ENCODE peak calls at places on chromosomes 13 and 19, in four cellular contexts. V is upper lobe of right lung, P is OCI-LY7, Z is small intestine. L is an unnamed sample.

GRCh38 chr13:42320375-42320787 is 48.4 kb downstream of the AKAP11 start:
- DNase-seq in P (no peak), Z (no peak), V (no peak), L (no peak)

GRCh38 chr19:29680447-29680846 is 15.2 kb downstream of the PLEKHF1 start:
- DNase-seq in V (peak), P (peak), Z (peak), L (no peak)

GRCh38 chr19:2578391-2578826 is 102.5 kb downstream of the GADD45B start:
- DNase-seq in P (no peak), Z (peak), V (peak), L (no peak)

GRCh38 chr19:51094696-51095279 is 12.1 kb upstream of the KLK14 start:
- DNase-seq in Z (no peak), V (no peak), P (peak), L (no peak)

GRCh38 chr19:38669532-38669931 is 22.1 kb downstream of the ACTN4 start:
- DNase-seq in Z (no peak), P (no peak), V (no peak), L (no peak)

GRCh38 chr13:38783992-38784875 is 97.4 kb downstream of the FREM2 start:
- DNase-seq in V (no peak), Z (no peak), P (no peak), L (no peak)

GRCh38 chr19:14150041-14150769 is 13.8 kb upstream of the ASF1B start:
- DNase-seq in P (no peak), V (no peak), Z (no peak), L (no peak)

GRCh38 chr13:34547929-34548328 is 394.1 kb upstream of the NBEA start:
- DNase-seq in V (no peak), Z (no peak), P (no peak), L (no peak)

GRCh38 chr19:2997720-2998119 is 20.4 kb downstream of the TLE6 start:
- DNase-seq in P (no peak), Z (no peak), V (no peak), L (no peak)

GRCh38 chr19:17942181-17942580 is 9.4 kb downstream of the CCDC124 start:
- DNase-seq in Z (no peak), P (no peak), V (no peak), L (no peak)

GRCh38 chr13:71408416-71408815 is 458.6 kb downstream of the DACH1 start:
- DNase-seq in V (no peak), P (no peak), Z (no peak), L (no peak)
- H3K4me3 ChIP-seq in V (no peak), P (no peak), Z (no peak), L (no peak)

GRCh38 chr13:49419292-49419691 is 24.6 kb downstream of the CAB39L start:
- DNase-seq in V (no peak), Z (no peak), P (no peak), L (no peak)
- H3K27ac ChIP-seq in V (no peak), Z (no peak), P (peak), L (no peak)

DNA sequence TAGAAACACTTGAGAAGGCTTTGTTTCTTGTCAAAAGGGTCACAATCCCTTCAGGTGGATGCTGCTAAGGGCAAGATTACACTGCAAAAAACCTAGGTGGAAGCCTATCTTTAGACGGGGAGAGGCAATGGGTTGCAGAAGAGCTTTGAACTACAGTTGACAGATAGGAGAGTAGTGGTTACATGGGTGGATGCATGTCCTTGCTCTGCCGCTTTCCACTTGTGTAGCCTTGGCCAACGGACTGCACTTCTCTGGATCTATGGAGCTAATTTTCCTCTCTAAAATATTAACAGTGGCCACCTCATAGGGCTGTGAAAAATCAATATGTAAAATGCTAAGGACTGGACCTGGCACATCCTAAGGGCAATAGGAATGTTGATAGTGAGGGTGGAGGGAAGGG is 985 bp downstream of the BCKDHA start:
- DNase-seq in P (no peak), Z (no peak), V (no peak), L (no peak)
- H3K4me3 ChIP-seq in P (peak), Z (peak), V (peak), L (peak)

GRCh38 chr19:16347706-16348105 is 23.1 kb downstream of the KLF2 start:
- DNase-seq in Z (no peak), P (no peak), V (no peak), L (no peak)
- H3K27ac ChIP-seq in Z (peak), P (no peak), V (no peak), L (no peak)

GRCh38 chr13:113098163-113098732 is 7.3 kb upstream of the F7 start:
- DNase-seq in Z (no peak), P (no peak), V (no peak), L (no peak)
- H3K4me3 ChIP-seq in Z (no peak), P (no peak), V (no peak), L (no peak)

GRCh38 chr19:31312004-31312403 is 37.2 kb downstream of the TSHZ3 start:
- DNase-seq in P (no peak), V (no peak), Z (no peak), L (no peak)
- H3K27ac ChIP-seq in P (no peak), V (no peak), Z (peak), L (no peak)